ENCODE peak calls at places on chromosome 2, in seven cellular contexts. K is lower lobe of right lung; I is IMR-90; R is CD8-positive, alpha-beta memory T cell; Q is NB4; S is fibroblast of mammary gland; E is neural crest cell. U is an unnamed sample.

GRCh38 chr2:85104228-85104627 is 29.0 kb upstream of the TCF7L1 start:
- DNase-seq in I (no peak), E (no peak), R (no peak), S (no peak), K (no peak), Q (no peak), U (no peak)

GRCh38 chr2:84858123-84858522 is 22.8 kb downstream of the TRABD2A start:
- DNase-seq in S (no peak), Q (no peak), E (no peak), R (no peak), K (no peak), I (no peak), U (no peak)

GRCh38 chr2:152445791-152446201 is 110.8 kb downstream of the FMNL2 start:
- DNase-seq in R (no peak), Q (no peak), S (peak), E (no peak), I (peak), K (no peak), U (no peak)

GRCh38 chr2:38973266-38973665 is 83.6 kb downstream of the ARHGEF33 start:
- DNase-seq in K (no peak), E (no peak), S (no peak), R (no peak), Q (no peak), I (no peak), U (no peak)

GRCh38 chr2:23595601-23596251 is 210.7 kb downstream of the KLHL29 start:
- DNase-seq in R (no peak), Q (peak), I (peak), S (no peak), E (peak), K (peak), U (no peak)

GRCh38 chr2:132977812-132978529 is 308.0 kb upstream of the LYPD1 start:
- DNase-seq in E (no peak), S (peak), Q (no peak), R (no peak), I (peak), K (no peak), U (no peak)

GRCh38 chr2:159728645-159729044 is 16.3 kb downstream of the MARCHF7 start:
- DNase-seq in Q (no peak), I (no peak), S (no peak), R (no peak), K (no peak), E (no peak), U (no peak)

GRCh38 chr2:133431289-133431688 is 137.0 kb downstream of the NCKAP5 start:
- DNase-seq in I (peak), K (no peak), Q (no peak), R (no peak), E (no peak), S (no peak), U (no peak)

GRCh38 chr2:239303711-239304532 is 96.9 kb downstream of the HDAC4 start:
- DNase-seq in S (no peak), E (no peak), I (no peak), R (no peak), K (no peak), Q (no peak), U (no peak)

GRCh38 chr2:69807821-69808540 is 21.5 kb upstream of the GMCL1 start:
- DNase-seq in K (no peak), S (no peak), I (no peak), R (no peak), Q (no peak), E (no peak), U (no peak)

GRCh38 chr2:33441235-33441810 is 35.1 kb upstream of the RASGRP3 start:
- DNase-seq in K (no peak), R (no peak), Q (peak), I (peak), E (peak), S (peak), U (peak)

U was measured in GM12892.